ENCODE peak calls at places on chromosomes 16 and 17, in ten cellular contexts. H is RWPE2; F is CD8-positive, alpha-beta T cell; V is upper lobe of right lung; D is HCT116; S is fibroblast of lung; Y is BE2C; U is neural progenitor cell; M is transverse colon; W is mucosa of descending colon. O is an unnamed sample.

GRCh38 chr17:48814504-48814903 is 2.5 kb downstream of the TTLL6 start:
- DNase-seq in F (peak; percentile 38), S (peak; percentile 51), D (peak; percentile 60), V (peak; percentile 52), Y (peak; percentile 72), U (peak; percentile 80), H (no peak), M (peak; percentile 73), W (no peak), O (peak; percentile 62)

GRCh38 chr17:6639651-6640535 is 618 bp downstream of the KIAA0753 start:
- DNase-seq in Y (peak; percentile 40), F (peak; percentile 12), D (no peak), W (peak; percentile 70), H (no peak), V (peak; percentile 82), M (peak; percentile 47), U (peak; percentile 72), S (peak; percentile 44), O (no peak)

GRCh38 chr17:81136366-81136765 is 28.9 kb upstream of the PVALEF start:
- DNase-seq in W (no peak), V (no peak), D (no peak), H (no peak), Y (no peak), F (no peak), S (no peak), M (no peak), U (no peak), O (no peak)

GRCh38 chr17:68378202-68379149 is 78.8 kb downstream of the WIPI1 start:
- DNase-seq in Y (no peak), M (peak; percentile 77), D (peak; percentile 63), F (no peak), W (peak; percentile 87), S (peak; percentile 97), V (peak; percentile 95), U (peak; percentile 31), H (no peak), O (no peak)

GRCh38 chr16:2475413-2476344 is 752 bp downstream of the TBC1D24 start:
- DNase-seq in F (no peak), U (peak; percentile 61), V (peak; percentile 81), D (no peak), H (no peak), Y (no peak), S (no peak), M (peak; percentile 44), W (peak; percentile 65), O (no peak)

GRCh38 chr17:42704495-42705494 is 22.5 kb downstream of the CNTNAP1 start:
- DNase-seq in V (peak; percentile 12), W (no peak), S (no peak), U (no peak), M (no peak), Y (no peak), D (no peak), H (no peak), F (no peak), O (no peak)

GRCh38 chr16:78353610-78354009 is 254.2 kb downstream of the WWOX start:
- DNase-seq in H (no peak), M (no peak), W (no peak), F (no peak), V (no peak), U (no peak), S (no peak), Y (no peak), D (no peak), O (no peak)

GRCh38 chr17:82722341-82723013 is 6.0 kb downstream of the FN3KRP start:
- DNase-seq in Y (no peak), U (no peak), F (no peak), M (no peak), H (no peak), W (no peak), D (no peak), S (no peak), V (no peak), O (no peak)

GRCh38 chr16:13902677-13903076 is 17.3 kb upstream of the ERCC4 start:
- DNase-seq in U (no peak), H (no peak), M (no peak), V (no peak), S (peak; percentile 97), F (no peak), D (no peak), W (no peak), Y (no peak), O (no peak)

GRCh38 chr16:10968509-10968908 is 24.1 kb downstream of the CLEC16A start:
- DNase-seq in H (no peak), U (no peak), F (no peak), Y (no peak), W (no peak), D (no peak), S (no peak), M (no peak), V (no peak), O (no peak)

GRCh38 chr16:5465714-5466113 is 368.1 kb upstream of the EEF2KMT start:
- DNase-seq in H (no peak), V (no peak), D (no peak), F (no peak), Y (no peak), M (no peak), U (no peak), S (no peak), W (no peak), O (no peak)

GRCh38 chr16:64132686-64133085 is 989.2 kb downstream of the CDH11 start:
- DNase-seq in D (no peak), S (no peak), H (no peak), W (no peak), M (no peak), Y (peak; percentile 34), F (no peak), V (no peak), U (no peak), O (no peak)

GRCh38 chr16:27985981-27986380 is 77.5 kb downstream of the GSG1L start:
- DNase-seq in U (no peak), S (no peak), F (no peak), M (no peak), W (no peak), V (no peak), D (no peak), H (no peak), Y (no peak), O (no peak)

GRCh38 chr16:48535831-48536599 is 74.0 kb downstream of the N4BP1 start:
- DNase-seq in W (peak; percentile 70), U (peak; percentile 55), S (peak; percentile 82), M (peak; percentile 36), V (peak; percentile 76), F (no peak), D (no peak), Y (no peak), H (no peak), O (no peak)

GRCh38 chr16:74521691-74522090 is 85.2 kb downstream of the GLG1 start:
- DNase-seq in H (no peak), U (no peak), F (no peak), V (no peak), M (no peak), Y (peak; percentile 89), W (no peak), D (no peak), S (peak; percentile 15), O (no peak)

GRCh38 chr16:21646721-21647561 is 5.5 kb downstream of the IGSF6 start:
- DNase-seq in D (no peak), H (no peak), F (peak; percentile 56), Y (no peak), V (no peak), U (no peak), W (peak; percentile 74), S (no peak), M (peak; percentile 62), O (peak; percentile 79)

GRCh38 chr16:85473909-85474640 is 139.0 kb upstream of the GSE1 start:
- DNase-seq in U (no peak), S (no peak), M (no peak), D (no peak), Y (peak; percentile 57), F (no peak), V (no peak), H (no peak), W (no peak), O (no peak)

GRCh38 chr16:67150833-67151396 is at the start of gene B3GNT9:
- DNase-seq in D (no peak), U (peak; percentile 86), S (peak; percentile 81), M (peak; percentile 72), Y (peak; percentile 76), W (peak; percentile 83), V (peak; percentile 91), F (no peak), H (no peak), O (no peak)
- H3K4me1 ChIP-seq in D (peaks cover 3% of the 10 kb centered on the region), U (peaks cover 6% of the 10 kb centered on the region), S (peaks cover 2% of the 10 kb centered on the region), M (peaks cover 27% of the 10 kb centered on the region), Y (peaks cover 2% of the 10 kb centered on the region), W (peaks cover 20% of the 10 kb centered on the region), V (peaks cover 12% of the 10 kb centered on the region), F (peaks cover 15% of the 10 kb centered on the region), H (no peaks in the 10 kb centered on the region), O (peaks cover 33% of the 10 kb centered on the region)

GRCh38 chr17:36856169-36856568 is 81.1 kb upstream of the LHX1 start:
- DNase-seq in Y (no peak), M (no peak), U (no peak), D (no peak), H (no peak), S (no peak), F (no peak), W (no peak), V (no peak), O (no peak)
- H3K4me1 ChIP-seq in Y (no peaks in the 10 kb centered on the region), M (no peaks in the 10 kb centered on the region), U (peaks cover 3% of the 10 kb centered on the region), D (peaks cover 3% of the 10 kb centered on the region), H (peaks cover 37% of the 10 kb centered on the region), S (no peaks in the 10 kb centered on the region), F (no peaks in the 10 kb centered on the region), W (no peaks in the 10 kb centered on the region), V (no peaks in the 10 kb centered on the region), O (no peaks in the 10 kb centered on the region)

GRCh38 chr16:46800494-46800893 is 30.5 kb downstream of the C16orf87 start:
- DNase-seq in F (no peak), M (no peak), V (no peak), U (no peak), H (no peak), S (no peak), Y (no peak), D (no peak), W (no peak), O (no peak)
- H3K4me1 ChIP-seq in F (no peaks in the 10 kb centered on the region), M (no peaks in the 10 kb centered on the region), V (no peaks in the 10 kb centered on the region), U (no peaks in the 10 kb centered on the region), H (no peaks in the 10 kb centered on the region), S (no peaks in the 10 kb centered on the region), Y (no peaks in the 10 kb centered on the region), D (no peaks in the 10 kb centered on the region), W (no peaks in the 10 kb centered on the region), O (peaks cover 12% of the 10 kb centered on the region)

DNA sequence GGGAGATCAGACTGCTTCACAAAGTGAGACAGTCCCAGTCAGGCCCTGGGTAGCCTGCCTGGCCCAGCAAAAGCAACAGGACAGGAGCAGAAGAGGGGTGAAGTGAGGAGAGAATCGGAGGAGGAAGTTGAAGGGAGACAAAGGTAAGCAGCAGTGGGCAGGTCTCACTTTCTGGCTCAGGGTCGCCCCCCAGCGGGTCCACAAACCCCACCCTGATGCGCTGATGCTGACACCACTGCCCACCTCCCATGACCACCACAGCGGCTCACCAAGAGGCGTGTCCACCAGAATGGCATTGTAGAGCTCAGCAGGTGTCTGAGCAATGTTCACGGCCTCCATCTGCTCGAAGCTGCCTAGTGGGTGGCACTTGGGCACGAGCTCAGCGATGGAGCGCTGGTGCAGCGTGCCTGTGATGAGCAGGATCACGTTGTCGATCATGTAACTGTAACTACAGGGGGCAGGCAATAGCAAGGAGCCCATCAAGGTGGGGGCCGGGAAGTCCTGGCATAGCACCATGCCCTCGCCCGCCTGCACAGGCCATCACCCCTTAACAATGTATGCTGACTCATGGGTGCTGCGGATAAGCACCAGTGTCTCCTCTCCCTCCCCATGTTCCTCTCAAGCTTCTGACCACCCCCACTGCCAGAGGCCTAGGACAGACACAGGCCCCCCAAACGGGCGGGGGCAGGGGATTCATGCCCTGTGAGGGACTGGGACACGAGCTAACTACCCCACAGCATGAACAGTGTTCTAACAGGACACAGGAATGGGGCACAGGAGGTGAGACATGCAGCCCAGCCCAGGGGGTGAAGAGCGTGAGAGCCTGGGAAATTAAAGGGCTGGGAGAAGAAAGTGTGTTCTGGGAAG is 13.6 kb downstream of the HSD11B2 start:
- DNase-seq in S (no peak), U (no peak), W (no peak), Y (no peak), D (no peak), M (no peak), F (no peak), H (no peak), V (no peak), O (no peak)
- H3K4me1 ChIP-seq in S (peaks cover 27% of the 10 kb centered on the region), U (peaks cover 7% of the 10 kb centered on the region), W (peaks cover 88% of the 10 kb centered on the region), Y (peaks cover 17% of the 10 kb centered on the region), D (no peaks in the 10 kb centered on the region), M (peaks cover 88% of the 10 kb centered on the region), F (no peaks in the 10 kb centered on the region), H (no peaks in the 10 kb centered on the region), V (peaks cover 63% of the 10 kb centered on the region), O (no peaks in the 10 kb centered on the region)

O was measured in CD4-positive, alpha-beta memory T cell.